ENCODE peak calls at places on chromosomes 5 and 9, in ten cellular contexts. One of them, this sample, is unnamed.

GRCh38 chr9:98886691-98887229 is 56.9 kb upstream of the COL15A1 start:
- DNase-seq in HuH-7.5: no peak
- DNase-seq in GM13976: no peak
- DNase-seq in T-cell: no peak
- DNase-seq in anterior cingulate cortex: no peak
- DNase-seq in Jurkat, Clone E6-1: no peak
- DNase-seq in activated T-cell treated with anti-CD3 and anti-CD28 coated beads for 1 hour: no peak
- DNase-seq in prostate gland: no peak
- DNase-seq in HEK293T: no peak
- DNase-seq in gastrocnemius medialis: no peak
- DNase-seq in this sample: no peak

GRCh38 chr5:1357946-1358725 is 13.2 kb upstream of the CLPTM1L start:
- DNase-seq in HuH-7.5: no peak
- DNase-seq in activated T-cell treated with anti-CD3 and anti-CD28 coated beads for 1 hour: no peak
- DNase-seq in prostate gland: no peak
- DNase-seq in HEK293T: no peak
- DNase-seq in gastrocnemius medialis: no peak
- DNase-seq in anterior cingulate cortex: no peak
- DNase-seq in T-cell: no peak
- DNase-seq in Jurkat, Clone E6-1: no peak
- DNase-seq in GM13976: no peak
- DNase-seq in this sample: no peak

GRCh38 chr5:72815580-72816296 is 723 bp upstream of the TNPO1 start:
- DNase-seq in gastrocnemius medialis: no peak
- DNase-seq in HuH-7.5: no peak
- DNase-seq in anterior cingulate cortex: no peak
- DNase-seq in GM13976: no peak
- DNase-seq in T-cell: peak; percentile 23
- DNase-seq in activated T-cell treated with anti-CD3 and anti-CD28 coated beads for 1 hour: no peak
- DNase-seq in prostate gland: no peak
- DNase-seq in HEK293T: no peak
- DNase-seq in Jurkat, Clone E6-1: no peak
- DNase-seq in this sample: peak; percentile 15

GRCh38 chr5:82493217-82493616 is 215.1 kb upstream of the RPS23 start:
- DNase-seq in Jurkat, Clone E6-1: no peak
- DNase-seq in activated T-cell treated with anti-CD3 and anti-CD28 coated beads for 1 hour: no peak
- DNase-seq in anterior cingulate cortex: no peak
- DNase-seq in GM13976: no peak
- DNase-seq in gastrocnemius medialis: no peak
- DNase-seq in HEK293T: no peak
- DNase-seq in HuH-7.5: no peak
- DNase-seq in T-cell: no peak
- DNase-seq in prostate gland: no peak
- DNase-seq in this sample: no peak

GRCh38 chr9:133048595-133048994 is 13.2 kb upstream of the CEL start:
- DNase-seq in HuH-7.5: peak; percentile 62
- DNase-seq in T-cell: no peak
- DNase-seq in GM13976: peak; percentile 66
- DNase-seq in activated T-cell treated with anti-CD3 and anti-CD28 coated beads for 1 hour: no peak
- DNase-seq in prostate gland: no peak
- DNase-seq in anterior cingulate cortex: no peak
- DNase-seq in HEK293T: no peak
- DNase-seq in Jurkat, Clone E6-1: no peak
- DNase-seq in gastrocnemius medialis: no peak
- DNase-seq in this sample: no peak

GRCh38 chr5:87069974-87070608 is 197.6 kb upstream of the RASA1 start:
- DNase-seq in HEK293T: no peak
- DNase-seq in HuH-7.5: no peak
- DNase-seq in anterior cingulate cortex: no peak
- DNase-seq in activated T-cell treated with anti-CD3 and anti-CD28 coated beads for 1 hour: no peak
- DNase-seq in GM13976: peak; percentile 44
- DNase-seq in T-cell: no peak
- DNase-seq in gastrocnemius medialis: no peak
- DNase-seq in prostate gland: no peak
- DNase-seq in Jurkat, Clone E6-1: no peak
- DNase-seq in this sample: peak; percentile 17

GRCh38 chr5:150270546-150271295 is 18.9 kb downstream of the CAMK2A start:
- DNase-seq in activated T-cell treated with anti-CD3 and anti-CD28 coated beads for 1 hour: no peak
- DNase-seq in HuH-7.5: no peak
- DNase-seq in anterior cingulate cortex: no peak
- DNase-seq in GM13976: no peak
- DNase-seq in gastrocnemius medialis: peak; percentile 84
- DNase-seq in Jurkat, Clone E6-1: no peak
- DNase-seq in HEK293T: no peak
- DNase-seq in prostate gland: no peak
- DNase-seq in T-cell: no peak
- DNase-seq in this sample: no peak

GRCh38 chr9:117411547-117411946 is 3.3 kb downstream of the ASTN2 start:
- DNase-seq in Jurkat, Clone E6-1: no peak
- DNase-seq in HEK293T: peak; percentile 38
- DNase-seq in T-cell: no peak
- DNase-seq in HuH-7.5: peak; percentile 72
- DNase-seq in activated T-cell treated with anti-CD3 and anti-CD28 coated beads for 1 hour: no peak
- DNase-seq in gastrocnemius medialis: no peak
- DNase-seq in prostate gland: peak; percentile 67
- DNase-seq in GM13976: peak; percentile 51
- DNase-seq in anterior cingulate cortex: peak; percentile 59
- DNase-seq in this sample: peak; percentile 37

GRCh38 chr9:135402739-135403695 is 76.6 kb upstream of the PPP1R26 start:
- DNase-seq in HuH-7.5: no peak
- DNase-seq in activated T-cell treated with anti-CD3 and anti-CD28 coated beads for 1 hour: no peak
- DNase-seq in HEK293T: no peak
- DNase-seq in GM13976: no peak
- DNase-seq in gastrocnemius medialis: no peak
- DNase-seq in prostate gland: no peak
- DNase-seq in T-cell: no peak
- DNase-seq in Jurkat, Clone E6-1: no peak
- DNase-seq in anterior cingulate cortex: no peak
- DNase-seq in this sample: no peak

GRCh38 chr5:65774346-65774745 is 52.3 kb downstream of the NLN start:
- DNase-seq in gastrocnemius medialis: no peak
- DNase-seq in prostate gland: no peak
- DNase-seq in activated T-cell treated with anti-CD3 and anti-CD28 coated beads for 1 hour: no peak
- DNase-seq in GM13976: peak; percentile 20
- DNase-seq in HEK293T: no peak
- DNase-seq in anterior cingulate cortex: no peak
- DNase-seq in HuH-7.5: no peak
- DNase-seq in T-cell: no peak
- DNase-seq in Jurkat, Clone E6-1: no peak
- DNase-seq in this sample: no peak

GRCh38 chr5:150142800-150143724 is 12.6 kb downstream of the PDGFRB start:
- DNase-seq in GM13976: no peak
- DNase-seq in gastrocnemius medialis: peak; percentile 79
- DNase-seq in prostate gland: no peak
- DNase-seq in HEK293T: no peak
- DNase-seq in anterior cingulate cortex: peak; percentile 25
- DNase-seq in HuH-7.5: no peak
- DNase-seq in T-cell: no peak
- DNase-seq in activated T-cell treated with anti-CD3 and anti-CD28 coated beads for 1 hour: no peak
- DNase-seq in Jurkat, Clone E6-1: no peak
- DNase-seq in this sample: no peak

GRCh38 chr9:81032030-81032572 is 657.2 kb downstream of the TLE1 start:
- DNase-seq in HuH-7.5: no peak
- DNase-seq in GM13976: no peak
- DNase-seq in Jurkat, Clone E6-1: no peak
- DNase-seq in gastrocnemius medialis: no peak
- DNase-seq in HEK293T: no peak
- DNase-seq in anterior cingulate cortex: peak; percentile 18
- DNase-seq in prostate gland: no peak
- DNase-seq in T-cell: no peak
- DNase-seq in activated T-cell treated with anti-CD3 and anti-CD28 coated beads for 1 hour: no peak
- DNase-seq in this sample: no peak

GRCh38 chr9:137786511-137786920 is 91.1 kb upstream of the CACNA1B start:
- DNase-seq in HEK293T: no peak
- DNase-seq in activated T-cell treated with anti-CD3 and anti-CD28 coated beads for 1 hour: no peak
- DNase-seq in prostate gland: no peak
- DNase-seq in T-cell: no peak
- DNase-seq in Jurkat, Clone E6-1: no peak
- DNase-seq in GM13976: no peak
- DNase-seq in HuH-7.5: no peak
- DNase-seq in anterior cingulate cortex: no peak
- DNase-seq in gastrocnemius medialis: no peak
- DNase-seq in this sample: no peak

GRCh38 chr5:95153581-95153980 is 131.3 kb downstream of the MCTP1 start:
- DNase-seq in prostate gland: no peak
- DNase-seq in HEK293T: no peak
- DNase-seq in activated T-cell treated with anti-CD3 and anti-CD28 coated beads for 1 hour: no peak
- DNase-seq in Jurkat, Clone E6-1: no peak
- DNase-seq in gastrocnemius medialis: no peak
- DNase-seq in HuH-7.5: no peak
- DNase-seq in anterior cingulate cortex: no peak
- DNase-seq in T-cell: no peak
- DNase-seq in GM13976: no peak
- DNase-seq in this sample: no peak

GRCh38 chr5:173101245-173101644 is 43.1 kb upstream of the BNIP1 start:
- DNase-seq in prostate gland: no peak
- DNase-seq in Jurkat, Clone E6-1: no peak
- DNase-seq in activated T-cell treated with anti-CD3 and anti-CD28 coated beads for 1 hour: no peak
- DNase-seq in gastrocnemius medialis: no peak
- DNase-seq in GM13976: no peak
- DNase-seq in HuH-7.5: no peak
- DNase-seq in HEK293T: no peak
- DNase-seq in anterior cingulate cortex: no peak
- DNase-seq in T-cell: no peak
- DNase-seq in this sample: no peak

GRCh38 chr5:60688980-60689379 is 11.0 kb downstream of the DEPDC1B start:
- DNase-seq in activated T-cell treated with anti-CD3 and anti-CD28 coated beads for 1 hour: no peak
- DNase-seq in T-cell: no peak
- DNase-seq in GM13976: no peak
- DNase-seq in anterior cingulate cortex: no peak
- DNase-seq in HuH-7.5: no peak
- DNase-seq in prostate gland: no peak
- DNase-seq in HEK293T: no peak
- DNase-seq in Jurkat, Clone E6-1: no peak
- DNase-seq in gastrocnemius medialis: no peak
- DNase-seq in this sample: no peak

GRCh38 chr5:157689942-157690689 is 18.8 kb downstream of the C5orf52 start:
- DNase-seq in HEK293T: no peak
- DNase-seq in GM13976: peak; percentile 56
- DNase-seq in activated T-cell treated with anti-CD3 and anti-CD28 coated beads for 1 hour: no peak
- DNase-seq in gastrocnemius medialis: no peak
- DNase-seq in T-cell: peak; percentile 53
- DNase-seq in anterior cingulate cortex: no peak
- DNase-seq in prostate gland: no peak
- DNase-seq in Jurkat, Clone E6-1: no peak
- DNase-seq in HuH-7.5: no peak
- DNase-seq in this sample: no peak

This sample was measured in LNCaP clone FGC.